ENCODE peak calls at places on chromosomes 1 and 21, in four cellular contexts. A, E, I and V are unnamed samples.

GRCh38 chr1:201655910-201656669 is 117.2 kb downstream of the NAV1 start:
- DNase-seq in A (no peak), E (no peak), I (no peak), V (no peak)

GRCh38 chr1:178725603-178726517 is 816 bp downstream of the RALGPS2 start:
- DNase-seq in A (peak; percentile 44), E (peak; percentile 82), I (peak; percentile 95), V (peak; percentile 93)

GRCh38 chr1:184069675-184070074 is 18.1 kb downstream of the TSEN15 start:
- DNase-seq in A (no peak), E (no peak), I (no peak), V (no peak)

GRCh38 chr1:59357645-59358044 is 60.8 kb downstream of the FGGY start:
- DNase-seq in A (no peak), E (no peak), I (no peak), V (peak; percentile 36)

GRCh38 chr1:245180496-245180895 is 25.7 kb downstream of the KIF26B start:
- DNase-seq in A (no peak), E (no peak), I (no peak), V (no peak)

GRCh38 chr1:217273866-217274265 is 357.0 kb downstream of the GPATCH2 start:
- DNase-seq in A (no peak), E (no peak), I (no peak), V (no peak)

GRCh38 chr1:237687837-237688236 is 202.9 kb downstream of the ZP4 start:
- DNase-seq in A (no peak), E (no peak), I (no peak), V (no peak)

GRCh38 chr1:151822404-151822803 is 9.2 kb downstream of the RORC start:
- DNase-seq in A (no peak), E (no peak), I (no peak), V (no peak)

GRCh38 chr1:96416111-96416595 is 305.4 kb upstream of the PTBP2 start:
- DNase-seq in A (no peak), E (no peak), I (no peak), V (no peak)

GRCh38 chr21:29221259-29221744 is 77.4 kb upstream of the BACH1 start:
- DNase-seq in A (no peak), E (no peak), I (no peak), V (no peak)

GRCh38 chr21:36388076-36388475 is 2.9 kb downstream of the CHAF1B start:
- DNase-seq in A (no peak), E (no peak), I (no peak), V (peak; percentile 51)

GRCh38 chr1:32332290-32333079 is 3.5 kb downstream of the MARCKSL1 start:
- DNase-seq in A (no peak), E (no peak), I (no peak), V (peak; percentile 75)

GRCh38 chr1:207072241-207072640 is 16.4 kb upstream of the C4BPB start:
- DNase-seq in A (no peak), E (no peak), I (no peak), V (no peak)

GRCh38 chr1:55938376-55938850 is 641.0 kb downstream of the PLPP3 start:
- DNase-seq in A (no peak), E (no peak), I (no peak), V (no peak)

GRCh38 chr21:16309250-16309971 is 579.6 kb downstream of the USP25 start:
- DNase-seq in A (no peak), E (no peak), I (no peak), V (peak; percentile 48)

GRCh38 chr1:119226880-119227279 is 86.4 kb upstream of the WARS2 start:
- DNase-seq in A (no peak), E (no peak), I (no peak), V (no peak)

GRCh38 chr1:115340879-115341278 is 2.8 kb upstream of the NGF start:
- DNase-seq in A (no peak), E (no peak), I (no peak), V (no peak)

GRCh38 chr1:117615474-117615873 is 9.6 kb downstream of the TENT5C start:
- DNase-seq in A (no peak), E (no peak), I (no peak), V (no peak)

GRCh38 chr1:62321438-62321837 is 2.2 kb upstream of the KANK4 start:
- DNase-seq in A (no peak), E (no peak), I (peak; percentile 76), V (no peak)

GRCh38 chr21:45482899-45483821 is 59.1 kb downstream of the SLC19A1 start:
- DNase-seq in A (peak; percentile 40), E (no peak), I (no peak), V (no peak)

GRCh38 chr21:37582613-37583012 is 216.0 kb downstream of the DYRK1A start:
- DNase-seq in A (no peak), E (peak; percentile 36), I (peak; percentile 62), V (peak; percentile 40)

GRCh38 chr21:29526545-29526944 is 227.8 kb downstream of the BACH1 start:
- DNase-seq in A (no peak), E (no peak), I (no peak), V (no peak)

GRCh38 chr1:113031060-113031933 is 41.7 kb upstream of the LRIG2 start:
- DNase-seq in A (no peak), E (no peak), I (no peak), V (no peak)

GRCh38 chr1:58460469-58460868 is 86.1 kb downstream of the OMA1 start:
- DNase-seq in A (no peak), E (no peak), I (no peak), V (peak; percentile 52)

GRCh38 chr1:2935184-2935583 is 86.1 kb upstream of the ACTRT2 start:
- DNase-seq in A (no peak), E (no peak), I (no peak), V (no peak)
- H3K27ac ChIP-seq in A (no peak overlapping the region), E (no peak overlapping the region), I (no peak overlapping the region), V (no peak overlapping the region)

DNA sequence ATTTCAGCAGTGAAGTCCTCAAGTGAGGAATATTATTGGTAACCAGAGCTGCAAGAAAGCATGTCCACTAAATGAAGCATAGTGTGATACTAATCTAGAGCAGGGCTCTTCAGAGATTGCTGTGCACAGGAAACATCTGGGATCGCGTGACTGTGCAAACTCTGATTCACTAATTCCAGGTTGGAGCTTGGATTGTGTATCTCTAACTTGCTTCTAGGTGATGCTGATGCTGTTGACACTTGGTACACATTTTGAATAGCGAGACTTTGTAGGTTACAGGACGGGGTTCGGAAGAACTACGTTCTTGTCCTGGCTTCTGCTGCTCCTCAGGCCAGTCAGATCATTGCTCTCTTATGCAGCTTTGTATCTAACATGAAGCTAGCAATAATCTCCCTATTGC is 66.5 kb downstream of the PRRX1 start:
- DNase-seq in A (no peak), E (no peak), I (no peak), V (no peak)
- H3K27ac ChIP-seq in A (no peak overlapping the region), E (no peak overlapping the region), I (no peak overlapping the region), V (no peak overlapping the region)

GRCh38 chr21:33412832-33413519 is 9.8 kb downstream of the IFNGR2 start:
- DNase-seq in A (no peak), E (no peak), I (no peak), V (peak; percentile 22)
- H3K27ac ChIP-seq in A (no peak overlapping the region), E (no peak overlapping the region), I (no peak overlapping the region), V (no peak overlapping the region)

GRCh38 chr1:19160831-19161230 is 49.2 kb downstream of the UBR4 start:
- DNase-seq in A (no peak), E (no peak), I (no peak), V (no peak)

GRCh38 chr1:19154876-19155275 is 55.2 kb downstream of the UBR4 start:
- DNase-seq in A (no peak), E (no peak), I (no peak), V (no peak)

GRCh38 chr1:19157653-19158052 is 52.4 kb downstream of the UBR4 start:
- DNase-seq in A (no peak), E (no peak), I (no peak), V (no peak)

GRCh38 chr1:19153169-19153568 is 56.9 kb downstream of the UBR4 start:
- DNase-seq in A (no peak), E (no peak), I (peak; percentile 2), V (peak; percentile 6)

GRCh38 chr1:19156676-19157075 is 53.4 kb downstream of the UBR4 start:
- DNase-seq in A (no peak), E (peak; percentile 34), I (no peak), V (no peak)
- H3K27ac ChIP-seq in A (no peak overlapping the region), E (no peak overlapping the region), I (no peak overlapping the region), V (no peak overlapping the region)

GRCh38 chr1:111720274-111720976 is 18.8 kb downstream of the INKA2 start:
- DNase-seq in A (no peak), E (no peak), I (no peak), V (peak; percentile 26)
- H3K27ac ChIP-seq in A (no peak overlapping the region), E (no peak overlapping the region), I (no peak overlapping the region), V (peak overlapping the region; percentile 63)

GRCh38 chr1:3160647-3161046 is 91.6 kb downstream of the PRDM16 start:
- DNase-seq in A (no peak), E (no peak), I (no peak), V (no peak)
- H3K27ac ChIP-seq in A (no peak overlapping the region), E (no peak overlapping the region), I (no peak overlapping the region), V (no peak overlapping the region)

GRCh38 chr1:243286409-243287127 is 30.7 kb downstream of the SDCCAG8 start:
- DNase-seq in A (no peak), E (no peak), I (no peak), V (no peak)
- H3K27ac ChIP-seq in A (no peak overlapping the region), E (peak overlapping the region; percentile 26), I (no peak overlapping the region), V (no peak overlapping the region)

DNA sequence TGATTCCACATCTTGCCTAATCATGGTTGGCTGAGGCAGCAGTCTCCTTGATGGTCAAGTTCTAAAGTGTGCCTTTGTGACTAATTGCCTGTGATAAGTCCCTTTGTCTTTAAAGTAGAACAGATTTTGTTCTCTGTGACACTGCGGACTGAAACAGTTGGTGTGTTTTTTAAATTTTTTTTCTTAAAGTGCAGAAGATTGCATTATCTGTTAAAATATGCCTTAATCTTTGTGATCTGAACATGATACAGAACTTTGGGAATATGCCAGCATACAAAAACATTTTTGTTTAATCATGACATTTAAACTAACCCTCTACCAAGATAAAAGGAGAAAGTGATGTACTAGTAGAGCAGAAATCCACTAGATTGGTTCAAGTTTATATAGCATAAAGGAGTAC is 1260.6 kb upstream of the ADGRL2 start:
- DNase-seq in A (no peak), E (no peak), I (no peak), V (no peak)
- H3K27ac ChIP-seq in A (no peak overlapping the region), E (no peak overlapping the region), I (no peak overlapping the region), V (no peak overlapping the region)